ENCODE peak calls at places on chromosomes 2 and 18, in nine cellular contexts. One of them, this sample, is unnamed.

GRCh38 chr18:10240276-10240675 is 214.2 kb upstream of the APCDD1 start:
- DNase-seq in colonic mucosa: no peak
- DNase-seq in CD8-positive, alpha-beta T cell: no peak
- DNase-seq in GM12878: no peak
- DNase-seq in foreskin fibroblast: no peak
- DNase-seq in choroid plexus epithelial cell: no peak
- DNase-seq in neural progenitor cell: no peak
- DNase-seq in upper lobe of right lung: no peak
- DNase-seq in esophagus squamous epithelium: no peak
- DNase-seq in this sample: no peak

GRCh38 chr18:62839874-62840713 is 124.8 kb downstream of the PHLPP1 start:
- DNase-seq in GM12878: no peak
- DNase-seq in foreskin fibroblast: no peak
- DNase-seq in esophagus squamous epithelium: no peak
- DNase-seq in upper lobe of right lung: no peak
- DNase-seq in neural progenitor cell: no peak
- DNase-seq in colonic mucosa: no peak
- DNase-seq in CD8-positive, alpha-beta T cell: no peak
- DNase-seq in choroid plexus epithelial cell: no peak
- DNase-seq in this sample: no peak

GRCh38 chr2:12852135-12852534 is 135.4 kb downstream of the TRIB2 start:
- DNase-seq in colonic mucosa: no peak
- DNase-seq in esophagus squamous epithelium: no peak
- DNase-seq in upper lobe of right lung: no peak
- DNase-seq in GM12878: no peak
- DNase-seq in CD8-positive, alpha-beta T cell: no peak
- DNase-seq in choroid plexus epithelial cell: no peak
- DNase-seq in foreskin fibroblast: no peak
- DNase-seq in neural progenitor cell: no peak
- DNase-seq in this sample: no peak

GRCh38 chr2:844725-845124 is 105.9 kb upstream of the SNTG2 start:
- DNase-seq in colonic mucosa: no peak
- DNase-seq in CD8-positive, alpha-beta T cell: no peak
- DNase-seq in choroid plexus epithelial cell: no peak
- DNase-seq in neural progenitor cell: no peak
- DNase-seq in GM12878: no peak
- DNase-seq in esophagus squamous epithelium: no peak
- DNase-seq in foreskin fibroblast: no peak
- DNase-seq in upper lobe of right lung: no peak
- DNase-seq in this sample: no peak

GRCh38 chr18:3593381-3593903 is 143.5 kb downstream of the TGIF1 start:
- DNase-seq in neural progenitor cell: peak; percentile 84
- DNase-seq in GM12878: no peak
- DNase-seq in esophagus squamous epithelium: no peak
- DNase-seq in choroid plexus epithelial cell: peak; percentile 95
- DNase-seq in foreskin fibroblast: no peak
- DNase-seq in CD8-positive, alpha-beta T cell: no peak
- DNase-seq in upper lobe of right lung: no peak
- DNase-seq in colonic mucosa: no peak
- DNase-seq in this sample: peak; percentile 81

GRCh38 chr2:221166283-221166682 is 405.8 kb downstream of the EPHA4 start:
- DNase-seq in upper lobe of right lung: no peak
- DNase-seq in GM12878: no peak
- DNase-seq in foreskin fibroblast: peak; percentile 12
- DNase-seq in choroid plexus epithelial cell: peak; percentile 0
- DNase-seq in neural progenitor cell: no peak
- DNase-seq in esophagus squamous epithelium: no peak
- DNase-seq in CD8-positive, alpha-beta T cell: no peak
- DNase-seq in colonic mucosa: no peak
- DNase-seq in this sample: no peak

GRCh38 chr2:197782121-197782520 is 3.0 kb downstream of the BOLL start:
- DNase-seq in GM12878: no peak
- DNase-seq in upper lobe of right lung: no peak
- DNase-seq in colonic mucosa: no peak
- DNase-seq in neural progenitor cell: no peak
- DNase-seq in choroid plexus epithelial cell: no peak
- DNase-seq in esophagus squamous epithelium: no peak
- DNase-seq in foreskin fibroblast: no peak
- DNase-seq in CD8-positive, alpha-beta T cell: no peak
- DNase-seq in this sample: no peak

GRCh38 chr2:226031078-226031937 is 631.8 kb downstream of the NYAP2 start:
- DNase-seq in GM12878: no peak
- DNase-seq in CD8-positive, alpha-beta T cell: no peak
- DNase-seq in esophagus squamous epithelium: no peak
- DNase-seq in neural progenitor cell: peak; percentile 93
- DNase-seq in choroid plexus epithelial cell: peak; percentile 83
- DNase-seq in foreskin fibroblast: peak; percentile 61
- DNase-seq in upper lobe of right lung: peak; percentile 76
- DNase-seq in colonic mucosa: peak; percentile 30
- DNase-seq in this sample: peak; percentile 51

GRCh38 chr2:11914455-11914854 is 168.0 kb downstream of the LPIN1 start:
- DNase-seq in neural progenitor cell: no peak
- DNase-seq in CD8-positive, alpha-beta T cell: no peak
- DNase-seq in upper lobe of right lung: no peak
- DNase-seq in GM12878: no peak
- DNase-seq in esophagus squamous epithelium: no peak
- DNase-seq in foreskin fibroblast: no peak
- DNase-seq in colonic mucosa: no peak
- DNase-seq in choroid plexus epithelial cell: peak; percentile 34
- DNase-seq in this sample: no peak

GRCh38 chr18:14075196-14075595 is 57.0 kb downstream of the ZNF519 start:
- DNase-seq in colonic mucosa: no peak
- DNase-seq in choroid plexus epithelial cell: no peak
- DNase-seq in upper lobe of right lung: no peak
- DNase-seq in esophagus squamous epithelium: no peak
- DNase-seq in GM12878: no peak
- DNase-seq in CD8-positive, alpha-beta T cell: no peak
- DNase-seq in foreskin fibroblast: no peak
- DNase-seq in neural progenitor cell: no peak
- DNase-seq in this sample: no peak

GRCh38 chr2:68807821-68808266 is 63.4 kb downstream of the BMP10 start:
- DNase-seq in foreskin fibroblast: no peak
- DNase-seq in upper lobe of right lung: peak; percentile 65
- DNase-seq in CD8-positive, alpha-beta T cell: no peak
- DNase-seq in choroid plexus epithelial cell: no peak
- DNase-seq in neural progenitor cell: no peak
- DNase-seq in GM12878: no peak
- DNase-seq in colonic mucosa: peak; percentile 51
- DNase-seq in esophagus squamous epithelium: no peak
- DNase-seq in this sample: no peak

GRCh38 chr2:174340400-174341300 is 5.9 kb downstream of the SP9 start:
- DNase-seq in choroid plexus epithelial cell: no peak
- DNase-seq in neural progenitor cell: peak; percentile 85
- DNase-seq in esophagus squamous epithelium: no peak
- DNase-seq in foreskin fibroblast: no peak
- DNase-seq in upper lobe of right lung: no peak
- DNase-seq in CD8-positive, alpha-beta T cell: no peak
- DNase-seq in colonic mucosa: no peak
- DNase-seq in GM12878: no peak
- DNase-seq in this sample: no peak

GRCh38 chr2:155708052-155708451 is 624.5 kb downstream of the NR4A2 start:
- DNase-seq in GM12878: no peak
- DNase-seq in neural progenitor cell: no peak
- DNase-seq in choroid plexus epithelial cell: no peak
- DNase-seq in colonic mucosa: no peak
- DNase-seq in CD8-positive, alpha-beta T cell: no peak
- DNase-seq in foreskin fibroblast: no peak
- DNase-seq in upper lobe of right lung: no peak
- DNase-seq in esophagus squamous epithelium: no peak
- DNase-seq in this sample: no peak

GRCh38 chr2:25590921-25591505 is 82.4 kb downstream of the DTNB start:
- DNase-seq in neural progenitor cell: peak; percentile 26
- DNase-seq in choroid plexus epithelial cell: no peak
- DNase-seq in GM12878: no peak
- DNase-seq in CD8-positive, alpha-beta T cell: no peak
- DNase-seq in colonic mucosa: no peak
- DNase-seq in foreskin fibroblast: no peak
- DNase-seq in esophagus squamous epithelium: no peak
- DNase-seq in upper lobe of right lung: no peak
- DNase-seq in this sample: no peak

GRCh38 chr2:11898576-11898975 is 152.1 kb downstream of the LPIN1 start:
- DNase-seq in choroid plexus epithelial cell: no peak
- DNase-seq in CD8-positive, alpha-beta T cell: no peak
- DNase-seq in neural progenitor cell: no peak
- DNase-seq in esophagus squamous epithelium: no peak
- DNase-seq in upper lobe of right lung: no peak
- DNase-seq in colonic mucosa: no peak
- DNase-seq in foreskin fibroblast: no peak
- DNase-seq in GM12878: no peak
- DNase-seq in this sample: no peak

GRCh38 chr2:238126775-238127164 is 11.7 kb upstream of the KLHL30 start:
- DNase-seq in upper lobe of right lung: no peak
- DNase-seq in choroid plexus epithelial cell: no peak
- DNase-seq in GM12878: no peak
- DNase-seq in colonic mucosa: no peak
- DNase-seq in CD8-positive, alpha-beta T cell: no peak
- DNase-seq in foreskin fibroblast: no peak
- DNase-seq in neural progenitor cell: no peak
- DNase-seq in esophagus squamous epithelium: no peak
- DNase-seq in this sample: no peak

GRCh38 chr2:219522111-219523030 is 8.1 kb downstream of the ASIC4 start:
- DNase-seq in esophagus squamous epithelium: no peak
- DNase-seq in choroid plexus epithelial cell: peak; percentile 44
- DNase-seq in colonic mucosa: no peak
- DNase-seq in GM12878: no peak
- DNase-seq in foreskin fibroblast: peak; percentile 81
- DNase-seq in neural progenitor cell: peak; percentile 83
- DNase-seq in CD8-positive, alpha-beta T cell: no peak
- DNase-seq in upper lobe of right lung: no peak
- DNase-seq in this sample: no peak

GRCh38 chr18:69484699-69485396 is 84.2 kb downstream of the DOK6 start:
- DNase-seq in CD8-positive, alpha-beta T cell: no peak
- DNase-seq in foreskin fibroblast: no peak
- DNase-seq in upper lobe of right lung: no peak
- DNase-seq in colonic mucosa: no peak
- DNase-seq in esophagus squamous epithelium: no peak
- DNase-seq in choroid plexus epithelial cell: peak; percentile 76
- DNase-seq in GM12878: no peak
- DNase-seq in neural progenitor cell: no peak
- DNase-seq in this sample: no peak

GRCh38 chr2:181458881-181459280 is 1.7 kb downstream of the ITGA4 start:
- DNase-seq in esophagus squamous epithelium: no peak
- DNase-seq in foreskin fibroblast: no peak
- DNase-seq in colonic mucosa: no peak
- DNase-seq in upper lobe of right lung: no peak
- DNase-seq in GM12878: no peak
- DNase-seq in choroid plexus epithelial cell: no peak
- DNase-seq in neural progenitor cell: no peak
- DNase-seq in CD8-positive, alpha-beta T cell: no peak
- DNase-seq in this sample: no peak
- H3K4me3 ChIP-seq in esophagus squamous epithelium: no peak overlapping the region
- H3K4me3 ChIP-seq in foreskin fibroblast: peak overlapping the region; percentile 68
- H3K4me3 ChIP-seq in colonic mucosa: peak overlapping the region; percentile 39
- H3K4me3 ChIP-seq in upper lobe of right lung: peak overlapping the region; percentile 60
- H3K4me3 ChIP-seq in GM12878: peak overlapping the region; percentile 88
- H3K4me3 ChIP-seq in choroid plexus epithelial cell: peak overlapping the region; percentile 77
- H3K4me3 ChIP-seq in neural progenitor cell: no peak overlapping the region
- H3K4me3 ChIP-seq in CD8-positive, alpha-beta T cell: peak overlapping the region; percentile 88
- H3K4me3 ChIP-seq in this sample: no peak overlapping the region

DNA sequence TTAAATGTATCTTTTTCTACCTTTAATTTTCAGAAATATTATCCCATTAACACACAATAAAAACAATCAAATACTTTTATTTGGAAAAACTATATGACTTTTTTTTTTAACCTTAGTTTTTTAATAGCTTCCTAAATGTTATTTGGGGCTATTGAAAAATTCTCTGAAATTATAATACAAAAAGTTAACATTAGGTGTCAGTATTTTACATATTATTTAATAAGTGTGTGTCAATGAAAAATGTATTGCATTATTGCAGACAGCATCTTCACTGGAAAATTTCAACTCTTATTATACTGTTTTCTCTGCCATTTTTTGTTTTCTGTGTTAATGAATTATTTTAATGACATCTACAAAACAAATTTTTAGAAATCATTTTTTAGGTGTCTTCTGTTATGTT is 51.1 kb upstream of the ARHGAP15 start:
- DNase-seq in CD8-positive, alpha-beta T cell: no peak
- DNase-seq in esophagus squamous epithelium: no peak
- DNase-seq in colonic mucosa: no peak
- DNase-seq in upper lobe of right lung: no peak
- DNase-seq in neural progenitor cell: no peak
- DNase-seq in GM12878: no peak
- DNase-seq in foreskin fibroblast: no peak
- DNase-seq in choroid plexus epithelial cell: no peak
- DNase-seq in this sample: no peak
- TF ChIP-seq CTCF in CD8-positive, alpha-beta T cell: peak; percentile 17
- TF ChIP-seq CTCF in esophagus squamous epithelium: no peak
- TF ChIP-seq CTCF in colonic mucosa: no peak
- TF ChIP-seq CTCF in upper lobe of right lung: no peak
- TF ChIP-seq CTCF in neural progenitor cell: no peak
- TF ChIP-seq CTCF in GM12878: no peak
- TF ChIP-seq CTCF in foreskin fibroblast: no peak
- TF ChIP-seq CTCF in choroid plexus epithelial cell: no peak
- TF ChIP-seq CTCF in this sample: no peak

DNA sequence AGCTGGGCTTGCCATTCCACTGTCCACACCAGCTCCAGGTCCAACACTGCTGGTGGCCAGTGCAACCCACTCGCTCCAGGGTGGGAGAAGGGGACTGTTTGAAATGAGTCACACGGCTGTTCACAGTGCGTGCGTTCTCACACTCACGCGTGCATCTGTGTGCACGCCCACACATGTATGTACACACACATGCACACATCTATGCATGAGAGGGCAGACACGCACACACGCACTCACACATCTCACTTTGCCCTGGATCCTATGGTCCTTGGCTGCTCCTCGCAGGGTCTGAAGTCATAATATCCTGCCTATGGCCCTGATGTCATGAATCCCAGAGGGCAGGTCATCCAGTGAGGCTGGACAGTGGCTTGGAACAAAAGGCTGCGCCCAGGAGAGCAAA is 182.8 kb downstream of the EIPR1 start:
- DNase-seq in GM12878: no peak
- DNase-seq in CD8-positive, alpha-beta T cell: no peak
- DNase-seq in esophagus squamous epithelium: no peak
- DNase-seq in choroid plexus epithelial cell: no peak
- DNase-seq in upper lobe of right lung: no peak
- DNase-seq in colonic mucosa: no peak
- DNase-seq in neural progenitor cell: no peak
- DNase-seq in foreskin fibroblast: no peak
- DNase-seq in this sample: no peak
- H3K4me3 ChIP-seq in GM12878: no peak overlapping the region
- H3K4me3 ChIP-seq in CD8-positive, alpha-beta T cell: no peak overlapping the region
- H3K4me3 ChIP-seq in esophagus squamous epithelium: no peak overlapping the region
- H3K4me3 ChIP-seq in choroid plexus epithelial cell: no peak overlapping the region
- H3K4me3 ChIP-seq in upper lobe of right lung: no peak overlapping the region
- H3K4me3 ChIP-seq in colonic mucosa: no peak overlapping the region
- H3K4me3 ChIP-seq in neural progenitor cell: no peak overlapping the region
- H3K4me3 ChIP-seq in foreskin fibroblast: no peak overlapping the region
- H3K4me3 ChIP-seq in this sample: no peak overlapping the region

DNA sequence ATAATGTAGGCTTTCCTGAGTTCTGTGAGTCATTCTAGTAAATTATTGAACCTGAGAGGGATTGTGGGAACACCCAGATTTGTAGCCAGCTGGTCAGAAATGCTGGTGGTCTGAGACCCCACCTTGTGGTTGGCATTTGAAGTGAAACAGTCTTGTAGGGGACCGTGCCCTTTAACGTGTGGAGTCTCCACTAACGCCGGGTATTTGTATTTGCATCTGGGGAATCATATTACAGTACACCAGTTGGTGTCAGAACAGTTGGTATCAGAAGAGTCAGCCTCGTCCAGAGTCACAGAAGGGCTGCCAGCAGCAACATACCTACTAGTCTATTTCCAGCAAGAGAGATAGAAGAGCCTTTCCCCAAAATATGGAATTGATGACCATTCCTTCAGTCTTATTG is 38.3 kb upstream of the PTPN4 start:
- DNase-seq in choroid plexus epithelial cell: no peak
- DNase-seq in upper lobe of right lung: no peak
- DNase-seq in colonic mucosa: no peak
- DNase-seq in CD8-positive, alpha-beta T cell: no peak
- DNase-seq in foreskin fibroblast: no peak
- DNase-seq in neural progenitor cell: no peak
- DNase-seq in GM12878: no peak
- DNase-seq in esophagus squamous epithelium: no peak
- DNase-seq in this sample: no peak
- TF ChIP-seq CTCF in choroid plexus epithelial cell: peak; percentile 12
- TF ChIP-seq CTCF in upper lobe of right lung: no peak
- TF ChIP-seq CTCF in colonic mucosa: no peak
- TF ChIP-seq CTCF in CD8-positive, alpha-beta T cell: no peak
- TF ChIP-seq CTCF in foreskin fibroblast: no peak
- TF ChIP-seq CTCF in neural progenitor cell: peak; percentile 6
- TF ChIP-seq CTCF in GM12878: no peak
- TF ChIP-seq CTCF in esophagus squamous epithelium: no peak
- TF ChIP-seq CTCF in this sample: no peak